ENCODE peak calls at places on chromosomes 7 and 10, in four cellular contexts. K is astrocyte of the cerebellum; U is heart right ventricle; W is CD4-positive, alpha-beta T cell. L is an unnamed sample.

GRCh38 chr10:108862691-108863350 is 1060.5 kb downstream of the XPNPEP1 start:
- DNase-seq in K (peak), U (no peak), W (no peak), L (no peak)

GRCh38 chr7:120864146-120864920 is 6.4 kb upstream of the TSPAN12 start:
- DNase-seq in K (no peak), W (no peak), U (no peak), L (no peak)

GRCh38 chr7:45873355-45873754 is 473 bp upstream of the CCDC201 start:
- DNase-seq in U (no peak), K (no peak), W (no peak), L (no peak)

GRCh38 chr7:66657798-66658197 is 29.1 kb downstream of the KCTD7 start:
- DNase-seq in W (no peak), U (no peak), K (no peak), L (no peak)

GRCh38 chr10:133162178-133162909 is 2.3 kb downstream of the KNDC1 start:
- DNase-seq in U (no peak), K (no peak), W (no peak), L (no peak)

GRCh38 chr7:26198133-26198780 is 2.3 kb downstream of the HNRNPA2B1 start:
- DNase-seq in W (no peak), K (no peak), U (no peak), L (no peak)

GRCh38 chr7:151061241-151062110 is 2.1 kb downstream of the SLC4A2 start:
- DNase-seq in W (no peak), K (no peak), U (no peak), L (no peak)

GRCh38 chr7:101722247-101722646 is 93.2 kb upstream of the MYL10 start:
- DNase-seq in K (no peak), U (no peak), W (no peak), L (no peak)

GRCh38 chr7:95180-95862 is 97.0 kb upstream of the FAM20C start:
- DNase-seq in W (no peak), U (no peak), K (peak), L (no peak)

GRCh38 chr10:114732931-114733330 is 74.9 kb upstream of the ABLIM1 start:
- DNase-seq in U (no peak), W (no peak), K (no peak), L (no peak)

GRCh38 chr7:74174606-74175082 is 488 bp downstream of the EIF4H start:
- DNase-seq in K (no peak), W (no peak), U (peak), L (no peak)

GRCh38 chr10:21888959-21889358 is 114.6 kb downstream of the DNAJC1 start:
- DNase-seq in U (no peak), W (peak), K (no peak), L (no peak)

GRCh38 chr10:44195120-44196007 is 189.5 kb downstream of the CXCL12 start:
- DNase-seq in U (peak), K (peak), W (no peak), L (no peak)

DNA sequence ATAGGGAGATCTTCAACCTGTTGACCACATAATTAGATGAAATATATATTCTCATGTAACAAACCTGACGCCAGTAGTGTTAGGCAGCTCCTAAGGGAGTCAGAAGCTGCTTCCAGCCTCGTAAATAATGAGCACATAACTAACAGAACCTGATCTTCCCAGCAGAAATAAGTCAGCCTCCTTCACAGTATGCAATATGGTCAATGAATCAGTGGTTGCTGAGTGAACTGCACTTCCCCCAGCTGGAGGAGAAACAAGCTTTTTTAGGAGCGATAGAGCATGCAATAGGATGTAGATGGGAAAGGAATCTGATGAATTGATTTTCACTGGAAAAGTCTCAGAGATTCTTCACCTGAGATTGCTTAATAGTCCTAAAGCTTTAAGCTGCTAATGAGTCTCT is 337.2 kb upstream of the LRGUK start:
- DNase-seq in U (no peak), W (no peak), K (peak), L (no peak)
- TF ChIP-seq CTCF in U (no peak), W (no peak), K (peak), L (no peak)

GRCh38 chr7:107998660-107999480 is 4.1 kb downstream of the LAMB1 start:
- DNase-seq in U (no peak), K (no peak), W (no peak), L (no peak)

GRCh38 chr7:107999814-108000560 is 3.0 kb downstream of the LAMB1 start:
- DNase-seq in U (no peak), K (no peak), W (no peak), L (no peak)

GRCh38 chr7:108002726-108003590 is at the start of gene LAMB1:
- DNase-seq in K (no peak), W (no peak), U (peak), L (no peak)

GRCh38 chr7:108001759-108002725 is 919 bp downstream of the LAMB1 start:
- DNase-seq in K (no peak), U (no peak), W (no peak), L (no peak)

DNA sequence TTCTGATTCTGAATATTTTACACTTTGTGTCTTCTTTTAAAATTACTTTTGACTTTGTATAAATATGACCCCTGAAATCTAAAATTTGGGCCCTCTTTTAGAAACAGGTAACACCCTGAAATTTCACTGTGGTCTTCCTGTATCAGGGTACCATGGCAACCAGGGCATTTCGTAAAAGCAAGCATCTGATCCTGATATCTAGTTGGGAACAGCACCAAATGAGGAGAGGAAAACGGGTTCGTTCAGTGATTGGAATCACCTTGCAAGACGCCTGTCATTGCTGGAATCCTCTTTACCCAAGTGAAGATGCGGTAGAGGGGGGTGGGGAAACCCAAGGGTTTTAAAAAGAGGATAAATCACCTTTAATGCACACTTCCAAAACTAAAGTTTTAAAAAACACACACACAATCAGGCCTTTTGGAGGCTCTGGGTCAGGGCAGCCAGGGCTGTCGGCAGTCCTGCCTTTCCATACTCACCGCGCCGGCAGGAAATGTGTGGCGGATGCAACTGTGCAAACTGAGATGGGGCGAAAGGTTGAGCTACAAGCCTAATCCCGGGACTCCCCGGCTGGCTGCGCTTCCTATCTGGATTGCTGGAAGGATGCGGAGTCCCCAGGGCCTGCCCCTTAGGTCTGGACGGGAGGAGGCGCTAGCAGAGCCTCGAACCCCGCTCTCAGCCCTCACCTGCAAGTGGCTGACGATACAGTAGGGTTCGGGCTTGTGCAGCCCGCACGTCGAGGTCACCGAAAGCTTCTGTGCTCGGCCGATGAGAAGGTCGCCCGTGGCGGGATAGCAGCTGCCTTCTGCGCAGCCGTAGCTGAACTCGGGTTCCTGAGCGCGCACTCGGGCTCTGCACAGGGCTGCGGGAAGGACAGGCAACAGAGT is 1.8 kb downstream of the LAMB1 start:
- DNase-seq in K (no peak), W (no peak), U (peak), L (no peak)
- TF ChIP-seq CTCF in K (peak), W (no peak), U (no peak), L (no peak)

GRCh38 chr7:14691597-14692203 is 210.9 kb downstream of the DGKB start:
- DNase-seq in W (peak), U (peak), K (peak), L (peak)
- TF ChIP-seq CTCF in W (peak), U (peak), K (peak), L (peak)

DNA sequence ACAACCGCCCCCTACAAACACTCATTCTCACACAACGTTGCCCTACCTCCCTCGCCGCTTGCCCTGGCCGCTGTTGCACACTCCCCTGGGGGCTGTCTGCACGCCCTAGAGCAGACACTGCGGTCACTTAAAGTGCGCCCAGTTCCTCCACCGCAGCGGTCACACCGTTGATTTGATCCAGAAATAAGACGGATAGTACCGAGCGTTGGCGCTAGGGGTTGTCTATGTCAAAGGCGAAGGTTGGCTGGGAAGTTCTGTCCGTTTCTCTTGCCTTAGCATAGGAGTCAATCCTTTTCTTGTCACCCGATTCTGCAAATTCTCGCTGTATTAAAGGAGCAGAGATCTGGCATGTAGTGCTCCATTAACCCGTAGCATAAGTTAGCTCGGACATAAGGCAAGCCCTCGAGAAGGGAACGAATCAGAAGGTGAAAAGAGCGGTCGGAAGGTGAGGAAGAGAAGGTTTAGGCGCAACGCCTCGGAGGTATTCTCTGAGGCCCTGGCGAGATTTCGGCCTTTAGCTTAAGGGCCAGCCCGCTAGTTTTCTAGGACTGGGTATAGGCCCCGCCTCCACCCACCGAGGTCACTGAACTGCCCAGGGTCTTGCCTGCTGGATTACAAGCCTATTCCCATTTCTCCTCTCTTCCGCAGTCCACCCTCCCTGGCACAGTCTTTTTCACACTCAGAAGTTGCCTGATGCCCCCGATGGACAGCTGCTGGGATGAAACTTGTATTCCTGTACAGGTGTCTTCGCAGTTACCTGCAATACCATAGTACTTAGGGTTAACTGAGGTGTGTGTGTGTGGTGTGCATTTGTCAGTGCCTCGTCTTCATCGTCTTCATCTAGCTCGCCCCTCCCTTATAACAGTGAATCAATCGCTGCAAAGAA is 10.7 kb downstream of the NXPH1 start:
- DNase-seq in U (no peak), W (no peak), K (no peak), L (no peak)
- TF ChIP-seq CTCF in U (no peak), W (no peak), K (peak), L (no peak)

GRCh38 chr7:31111109-31111451 is 59.0 kb downstream of the ADCYAP1R1 start:
- DNase-seq in W (no peak), K (no peak), U (no peak), L (no peak)

GRCh38 chr7:31114593-31115343 is 62.7 kb downstream of the ADCYAP1R1 start:
- DNase-seq in W (no peak), K (peak), U (no peak), L (no peak)

GRCh38 chr7:31110331-31111108 is 58.4 kb downstream of the ADCYAP1R1 start:
- DNase-seq in K (no peak), U (no peak), W (no peak), L (no peak)

GRCh38 chr7:31116615-31117014 is 64.5 kb downstream of the ADCYAP1R1 start:
- DNase-seq in W (no peak), U (no peak), K (no peak), L (no peak)

DNA sequence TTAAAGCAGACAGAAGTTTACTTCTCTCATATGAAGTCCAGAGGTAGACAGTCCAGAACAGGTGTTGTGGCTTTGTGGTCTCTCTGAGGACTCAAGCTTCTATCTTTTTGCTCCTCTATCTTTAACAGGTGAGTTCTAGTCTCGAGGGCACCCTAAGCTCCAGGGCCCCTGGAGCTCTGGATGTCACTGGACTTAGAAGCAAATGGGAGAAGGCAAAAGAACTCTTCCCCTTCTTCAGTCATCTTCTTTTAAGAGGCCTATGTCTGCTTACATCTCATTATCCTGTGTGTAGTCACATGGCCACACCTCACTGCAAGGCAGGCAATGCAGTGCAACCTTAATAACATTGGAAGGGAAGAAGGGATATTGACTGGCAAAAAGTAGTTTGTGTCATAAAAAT is 61.6 kb downstream of the ADCYAP1R1 start:
- DNase-seq in W (no peak), K (no peak), U (no peak), L (no peak)
- TF ChIP-seq CTCF in W (no peak), K (no peak), U (no peak), L (no peak)

DNA sequence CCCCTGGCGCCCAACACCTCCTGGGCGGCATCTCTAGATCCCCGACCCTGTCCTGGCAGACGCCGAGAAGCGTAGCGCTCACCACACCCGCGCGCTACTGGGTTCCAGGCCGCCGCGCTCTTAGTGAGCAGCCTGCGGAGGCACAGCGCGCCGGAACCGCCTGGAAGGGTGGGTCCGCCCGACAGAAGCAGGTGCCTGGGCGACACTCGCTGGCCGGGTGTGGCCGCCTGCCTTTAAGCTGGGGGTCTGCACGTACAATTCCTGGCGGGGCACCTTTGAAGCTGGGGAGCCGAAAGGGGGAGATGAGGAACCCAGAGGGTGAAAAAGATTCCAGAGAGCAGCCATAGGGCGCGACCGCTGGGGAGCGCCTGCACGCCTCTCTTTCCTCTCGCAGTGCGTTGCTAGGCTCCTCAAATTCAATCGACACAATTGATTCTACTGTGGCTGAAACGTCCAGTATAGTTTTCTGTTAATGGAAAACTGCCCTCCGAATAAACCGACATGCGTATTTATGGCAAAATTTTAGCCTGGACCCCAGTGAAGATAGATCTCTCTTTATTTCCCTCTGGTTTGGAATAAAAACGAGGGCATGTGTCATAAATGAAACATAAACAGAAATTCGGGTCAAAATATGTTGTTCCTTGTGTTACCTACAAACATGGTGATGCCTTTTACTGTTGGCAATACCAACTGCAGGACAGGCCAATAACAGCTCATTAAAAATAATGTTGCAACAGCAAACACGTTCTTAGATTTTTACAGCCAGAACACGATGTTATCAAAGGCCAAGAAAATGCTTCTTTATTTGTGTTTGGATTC is 4.6 kb downstream of the HMX3 start:
- DNase-seq in U (no peak), K (no peak), W (no peak), L (no peak)
- TF ChIP-seq CTCF in U (no peak), K (no peak), W (no peak), L (no peak)

GRCh38 chr7:105580022-105580740 is 1.1 kb downstream of the EFCAB10 start:
- DNase-seq in W (no peak), U (no peak), K (no peak), L (no peak)
- TF ChIP-seq CTCF in W (no peak), U (no peak), K (peak), L (no peak)

DNA sequence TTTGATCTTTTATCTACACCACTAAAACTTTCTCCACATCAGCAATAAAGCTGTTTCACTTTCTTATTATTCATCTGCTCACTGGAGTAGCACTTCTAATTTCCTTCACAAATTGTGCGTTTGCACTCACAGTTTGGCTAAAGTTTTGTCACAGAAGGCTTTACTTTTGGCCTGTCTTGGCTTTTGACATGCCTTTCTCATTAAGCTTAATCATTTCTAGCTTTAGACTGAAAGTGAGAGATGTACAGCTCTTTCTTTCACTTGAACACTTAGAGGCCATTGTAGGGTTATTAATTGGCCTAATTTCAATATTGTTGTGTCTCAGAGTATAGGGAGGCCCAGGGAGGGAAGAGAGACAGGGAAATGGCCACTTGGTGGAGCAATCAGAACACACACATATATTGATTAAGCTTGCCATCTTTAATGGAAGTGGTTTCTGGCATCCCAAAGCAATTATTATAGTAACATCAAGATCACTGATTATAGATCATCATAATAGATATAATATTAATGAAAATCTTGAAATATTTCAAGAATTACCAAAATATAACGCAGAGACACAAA is 512.5 kb downstream of the ETV1 start:
- DNase-seq in U (no peak), K (no peak), W (no peak), L (no peak)
- TF ChIP-seq CTCF in U (no peak), K (no peak), W (no peak), L (no peak)

DNA sequence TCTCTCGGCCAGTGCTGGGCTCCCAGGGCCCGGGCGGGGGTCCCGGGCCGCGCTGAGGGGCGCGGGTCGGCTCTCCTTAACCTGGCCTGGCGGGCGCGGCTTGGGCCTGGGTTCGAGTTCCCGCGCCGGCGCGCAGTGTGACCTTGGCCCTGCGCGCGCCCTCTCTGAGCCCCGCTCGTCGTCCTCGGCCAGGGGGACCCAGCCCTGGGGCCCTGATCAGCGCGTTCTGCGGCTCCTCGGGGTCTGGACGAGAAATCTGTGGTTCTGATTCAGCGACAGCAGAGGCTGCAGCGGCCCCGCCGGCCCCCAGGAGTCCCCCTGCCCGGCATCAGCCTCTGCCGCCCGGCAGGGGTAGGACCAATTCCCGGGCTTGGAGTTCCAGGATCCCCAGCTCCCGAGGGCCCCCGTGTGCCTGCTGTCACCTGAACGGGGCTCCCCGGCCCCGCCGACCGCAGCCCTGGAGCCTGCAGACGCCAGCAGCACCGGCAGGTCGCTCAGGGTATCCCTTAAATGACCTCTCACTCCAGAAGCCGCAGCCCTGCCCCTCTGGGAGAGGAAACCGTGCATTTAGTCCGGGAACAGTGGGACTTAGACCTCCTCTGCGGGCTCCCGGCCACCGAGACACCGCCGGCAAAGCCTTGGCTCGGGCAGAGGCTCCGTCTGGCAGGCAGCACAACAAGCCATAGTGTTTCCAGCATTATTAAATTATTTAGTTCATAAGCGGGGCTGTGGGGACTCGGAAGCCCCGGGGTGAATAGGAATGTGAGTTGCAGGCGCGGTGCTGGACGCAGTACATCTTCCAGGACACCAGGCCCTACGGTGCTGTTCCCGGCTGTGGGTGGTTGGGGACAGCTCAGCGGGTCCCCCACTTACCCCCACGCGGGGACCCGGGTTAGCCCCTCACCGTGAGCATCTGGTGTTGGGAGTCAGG is 572 bp downstream of the CHST12 start:
- DNase-seq in U (no peak), W (no peak), K (no peak), L (no peak)
- TF ChIP-seq CTCF in U (no peak), W (no peak), K (peak), L (no peak)

DNA sequence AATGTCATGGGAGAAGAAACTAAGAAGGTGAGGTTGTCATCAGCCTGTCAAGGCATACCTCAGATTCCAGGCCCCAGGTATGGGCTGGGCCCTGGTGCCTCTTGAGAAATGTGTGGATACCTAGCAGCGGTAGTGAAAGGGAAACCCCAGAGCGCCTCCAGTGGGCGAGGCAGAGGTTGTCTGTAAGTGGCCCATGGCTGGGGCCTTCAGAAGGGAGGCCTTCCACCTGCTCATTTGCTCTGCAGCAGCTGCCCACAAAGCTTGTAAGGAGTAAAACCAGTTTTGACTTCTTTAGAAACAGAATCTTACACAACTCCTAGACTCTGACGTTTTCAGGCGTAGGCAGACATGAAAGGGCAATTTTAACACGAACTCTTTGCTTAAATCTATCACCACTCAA is 509.9 kb downstream of the PARD3 start:
- DNase-seq in U (no peak), W (no peak), K (no peak), L (no peak)
- TF ChIP-seq CTCF in U (no peak), W (no peak), K (peak), L (no peak)

L was measured in natural killer cell.